ENCODE peak calls at places on chromosome 15, in four cellular contexts. V is stomach, J is osteoblast, B is heart left ventricle. L is an unnamed sample.

GRCh38 chr15:90412356-90413194 is 24.5 kb downstream of the IQGAP1 start:
- DNase-seq in V (peak; percentile 59), J (no peak), B (no peak), L (peak; percentile 39)

GRCh38 chr15:90149609-90150340 is 47.5 kb upstream of the IDH2 start:
- DNase-seq in V (no peak), J (no peak), B (no peak), L (no peak)

GRCh38 chr15:43105077-43105769 is 615 bp downstream of the UBR1 start:
- DNase-seq in V (peak; percentile 30), J (no peak), B (no peak), L (peak; percentile 59)

GRCh38 chr15:47301481-47301880 is 415.8 kb upstream of the SEMA6D start:
- DNase-seq in V (no peak), J (no peak), B (no peak), L (no peak)

GRCh38 chr15:25770618-25771369 is 92.3 kb downstream of the ATP10A start:
- DNase-seq in V (no peak), J (no peak), B (no peak), L (no peak)

GRCh38 chr15:60356832-60357231 is 41.0 kb downstream of the ANXA2 start:
- DNase-seq in V (no peak), J (no peak), B (no peak), L (no peak)

GRCh38 chr15:75669879-75670212 is 22.1 kb downstream of the SNX33 start:
- DNase-seq in V (no peak), J (no peak), B (no peak), L (no peak)

GRCh38 chr15:62624541-62625399 is 417.8 kb upstream of the TPM1 start:
- DNase-seq in V (no peak), J (peak; percentile 51), B (no peak), L (no peak)

GRCh38 chr15:48176097-48176496 is 2.0 kb downstream of the MYEF2 start:
- DNase-seq in V (no peak), J (no peak), B (no peak), L (no peak)

GRCh38 chr15:45448066-45448510 is 69.7 kb upstream of the GATM start:
- DNase-seq in V (no peak), J (no peak), B (no peak), L (no peak)

GRCh38 chr15:25238126-25238525 is 200.7 kb downstream of the UBE3A start:
- DNase-seq in V (no peak), J (no peak), B (peak; percentile 9), L (no peak)

GRCh38 chr15:90035095-90035834 is 34.1 kb downstream of the ZNF710 start:
- DNase-seq in V (peak; percentile 83), J (peak; percentile 47), B (peak; percentile 61), L (no peak)

GRCh38 chr15:31598620-31599019 is 272.0 kb downstream of the KLF13 start:
- DNase-seq in V (no peak), J (no peak), B (no peak), L (no peak)

GRCh38 chr15:60414016-60414682 is 16.4 kb upstream of the ANXA2 start:
- DNase-seq in V (no peak), J (peak; percentile 74), B (no peak), L (no peak)

GRCh38 chr15:92290359-92290992 is 103.2 kb upstream of the ST8SIA2 start:
- DNase-seq in V (no peak), J (no peak), B (no peak), L (no peak)

GRCh38 chr15:41870689-41871081 is 23.2 kb downstream of the SPTBN5 start:
- DNase-seq in V (no peak), J (peak; percentile 98), B (no peak), L (peak; percentile 15)

GRCh38 chr15:101296418-101297405 is 1.7 kb upstream of the SNRPA1 start:
- DNase-seq in V (no peak), J (peak; percentile 61), B (no peak), L (no peak)

GRCh38 chr15:99592135-99592845 is 26.5 kb downstream of the MEF2A start:
- DNase-seq in V (no peak), J (no peak), B (no peak), L (no peak)

GRCh38 chr15:99589801-99590200 is 24.0 kb downstream of the MEF2A start:
- DNase-seq in V (no peak), J (no peak), B (no peak), L (no peak)

GRCh38 chr15:99590913-99591646 is 25.3 kb downstream of the MEF2A start:
- DNase-seq in V (no peak), J (no peak), B (no peak), L (no peak)

GRCh38 chr15:99594916-99595315 is 29.1 kb downstream of the MEF2A start:
- DNase-seq in V (no peak), J (no peak), B (no peak), L (no peak)

DNA sequence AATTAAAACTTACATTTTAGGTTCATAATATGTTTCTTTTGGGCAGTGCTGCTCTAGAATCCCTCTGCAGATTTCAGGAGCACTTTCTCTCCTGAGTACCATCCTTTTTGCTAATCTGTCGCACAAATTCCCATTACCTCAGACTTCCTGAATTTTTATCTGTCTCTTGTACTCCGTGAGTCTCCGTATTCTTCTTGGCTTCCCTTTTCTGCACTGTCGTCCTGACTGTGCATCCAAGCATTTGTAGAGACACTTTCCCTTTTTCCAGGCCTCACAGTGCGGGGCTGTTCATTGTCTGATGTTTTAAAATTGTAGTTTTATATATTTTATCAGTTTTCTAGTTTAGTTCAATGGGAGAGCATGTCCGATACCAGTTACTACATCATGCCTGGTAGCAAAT is 27.3 kb downstream of the MEF2A start:
- DNase-seq in V (no peak), J (no peak), B (no peak), L (no peak)
- H3K4me1 ChIP-seq in V (peaks cover 42% of the 10 kb centered on the region), J (peaks cover 9% of the 10 kb centered on the region), B (peaks cover 13% of the 10 kb centered on the region), L (no peaks in the 10 kb centered on the region)

DNA sequence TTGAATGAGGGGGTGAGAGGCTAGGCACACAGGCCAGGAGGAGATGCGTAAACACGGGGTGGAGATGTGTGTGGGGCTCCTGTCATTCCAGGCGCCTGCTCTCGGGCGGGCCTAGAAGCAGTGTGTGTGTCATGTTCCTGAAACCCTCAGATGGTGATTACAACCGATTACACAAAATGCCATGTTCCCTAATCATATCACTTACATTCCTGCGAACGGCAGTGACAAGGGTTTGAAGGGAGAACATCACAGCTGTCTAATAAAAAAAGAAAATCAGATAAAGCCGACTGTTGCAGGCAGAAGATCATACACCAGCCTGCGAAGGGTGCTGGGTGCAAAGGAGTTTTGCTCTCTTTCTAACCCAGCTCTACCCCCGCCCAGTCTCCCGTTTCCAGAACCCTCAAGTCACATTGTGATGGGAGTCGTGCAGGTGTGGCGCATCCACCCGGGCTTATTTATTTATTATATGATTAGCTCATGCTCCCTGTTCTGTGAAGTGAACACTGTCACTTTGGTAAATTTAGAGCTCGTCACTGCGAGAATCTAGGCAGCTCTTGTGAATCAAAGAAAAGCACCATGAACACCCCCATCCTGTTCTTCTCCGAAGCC is 140.3 kb downstream of the NR2F2 start:
- DNase-seq in V (no peak), J (no peak), B (no peak), L (no peak)
- H3K27me3 ChIP-seq in V (no peaks in the 10 kb centered on the region), J (no peaks in the 10 kb centered on the region), B (peaks cover 22% of the 10 kb centered on the region), L (no peaks in the 10 kb centered on the region)

GRCh38 chr15:69756440-69756839 is 303.8 kb downstream of the RPLP1 start:
- DNase-seq in V (no peak), J (no peak), B (no peak), L (no peak)

GRCh38 chr15:69757186-69757585 is 304.6 kb downstream of the RPLP1 start:
- DNase-seq in V (no peak), J (no peak), B (no peak), L (no peak)

GRCh38 chr15:69754313-69754712 is 301.7 kb downstream of the RPLP1 start:
- DNase-seq in V (no peak), J (no peak), B (no peak), L (no peak)

GRCh38 chr15:69753867-69754266 is 301.2 kb downstream of the RPLP1 start:
- DNase-seq in V (no peak), J (no peak), B (no peak), L (no peak)

GRCh38 chr15:69755571-69756310 is 303.1 kb downstream of the RPLP1 start:
- DNase-seq in V (no peak), J (no peak), B (peak; percentile 38), L (peak; percentile 55)
- H3K4me3 ChIP-seq in V (no peak overlapping the region), J (no peak overlapping the region), B (no peak overlapping the region), L (peak overlapping the region; percentile 63)

GRCh38 chr15:71379893-71380292 is 264.6 kb downstream of the THSD4 start:
- DNase-seq in V (no peak), J (no peak), B (no peak), L (no peak)
- H3K4me1 ChIP-seq in V (peaks cover 11% of the 10 kb centered on the region), J (no peaks in the 10 kb centered on the region), B (no peaks in the 10 kb centered on the region), L (peaks cover 1% of the 10 kb centered on the region)

DNA sequence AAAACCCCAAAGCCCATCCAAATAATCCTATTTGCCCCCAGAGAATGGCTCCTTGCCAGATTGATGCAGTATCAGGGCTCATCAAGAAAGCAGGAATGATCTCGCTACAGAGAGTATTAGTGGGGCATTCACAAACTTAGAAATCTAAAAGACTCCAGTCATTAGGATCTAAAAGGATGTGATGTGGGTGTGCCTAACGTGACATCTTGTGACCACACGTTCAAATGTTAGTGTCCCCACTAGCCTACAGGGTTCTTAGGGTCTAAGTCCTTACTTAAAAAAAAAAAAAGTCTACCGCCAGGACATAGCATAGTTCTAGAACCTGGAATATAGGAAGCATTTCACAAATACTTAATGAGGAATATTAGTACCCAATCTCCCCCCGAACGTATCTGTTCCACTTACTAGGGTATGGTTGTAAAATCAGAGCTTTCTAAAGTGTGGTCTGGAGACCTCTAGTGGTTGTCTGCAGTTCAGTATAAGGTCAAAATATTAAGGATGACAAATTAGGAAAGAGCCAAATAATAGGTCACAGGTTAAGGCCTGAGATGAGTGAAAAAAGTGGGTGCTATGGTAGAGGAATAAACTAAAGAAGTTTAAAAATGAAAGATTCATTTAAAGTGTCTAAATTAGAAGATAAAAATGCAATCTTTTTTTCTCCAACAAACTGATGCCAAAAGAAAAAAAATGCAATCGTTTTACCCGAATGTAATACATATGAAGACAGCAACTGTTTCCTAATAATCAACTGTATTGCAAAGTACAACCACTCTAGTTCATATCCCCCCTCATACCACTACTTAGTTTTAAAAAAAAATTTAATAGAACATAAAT is 4.2 kb upstream of the CHRM5 start:
- DNase-seq in V (no peak), J (peak; percentile 79), B (no peak), L (peak; percentile 50)
- H3K27me3 ChIP-seq in V (no peaks in the 10 kb centered on the region), J (no peaks in the 10 kb centered on the region), B (no peaks in the 10 kb centered on the region), L (no peaks in the 10 kb centered on the region)

DNA sequence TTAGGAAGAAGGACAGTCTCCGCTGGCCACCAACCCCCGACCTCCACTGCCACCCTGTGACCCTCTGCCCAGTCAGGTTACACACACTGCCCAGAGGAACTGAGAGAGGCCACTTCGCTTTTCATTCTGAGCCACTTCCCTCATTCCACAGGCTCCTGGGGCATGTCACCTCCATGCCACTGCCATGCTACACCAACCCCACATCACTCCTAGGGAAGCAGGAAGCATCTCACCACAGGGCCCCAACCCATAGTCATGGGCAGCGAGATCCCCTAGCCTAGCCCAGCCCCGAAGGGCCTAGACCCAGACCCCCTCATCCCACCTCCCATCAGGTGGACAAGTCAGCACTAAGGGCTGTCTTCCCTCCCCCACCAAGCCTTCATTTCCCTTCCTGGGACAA is 1.4 kb downstream of the PLCB2 start:
- DNase-seq in V (no peak), J (peak; percentile 57), B (no peak), L (no peak)
- H3K4me3 ChIP-seq in V (peak overlapping the region; percentile 42), J (no peak overlapping the region), B (no peak overlapping the region), L (peak overlapping the region; percentile 93)

GRCh38 chr15:78251136-78251535 is 13.2 kb upstream of the DNAJA4 start:
- DNase-seq in V (no peak), J (no peak), B (no peak), L (no peak)
- H3K4me1 ChIP-seq in V (no peaks in the 10 kb centered on the region), J (no peaks in the 10 kb centered on the region), B (no peaks in the 10 kb centered on the region), L (no peaks in the 10 kb centered on the region)